ENCODE peak calls at places on chromosomes 3 and 15, in seven cellular contexts. One of them, this sample, is unnamed.

GRCh38 chr15:79004336-79004735 is 59.5 kb upstream of the CTSH start:
- DNase-seq in psoas muscle: peak
- DNase-seq in kidney epithelial cell: peak
- DNase-seq in dorsolateral prefrontal cortex: no peak
- DNase-seq in left lung: no peak
- DNase-seq in A549: peak
- DNase-seq in astrocyte of the cerebellum: no peak
- DNase-seq in this sample: no peak

GRCh38 chr3:85801955-85802354 is 843.2 kb downstream of the CADM2 start:
- DNase-seq in kidney epithelial cell: no peak
- DNase-seq in dorsolateral prefrontal cortex: no peak
- DNase-seq in left lung: no peak
- DNase-seq in A549: peak
- DNase-seq in astrocyte of the cerebellum: peak
- DNase-seq in psoas muscle: no peak
- DNase-seq in this sample: no peak

GRCh38 chr15:60118564-60119080 is 114.5 kb downstream of the FOXB1 start:
- DNase-seq in kidney epithelial cell: no peak
- DNase-seq in astrocyte of the cerebellum: no peak
- DNase-seq in A549: no peak
- DNase-seq in left lung: no peak
- DNase-seq in dorsolateral prefrontal cortex: no peak
- DNase-seq in psoas muscle: no peak
- DNase-seq in this sample: no peak

GRCh38 chr3:16059700-16060357 is 114.7 kb upstream of the GALNT15 start:
- DNase-seq in kidney epithelial cell: no peak
- DNase-seq in A549: no peak
- DNase-seq in dorsolateral prefrontal cortex: no peak
- DNase-seq in psoas muscle: no peak
- DNase-seq in left lung: no peak
- DNase-seq in astrocyte of the cerebellum: no peak
- DNase-seq in this sample: no peak

GRCh38 chr3:133330043-133330442 is 69.8 kb upstream of the BFSP2 start:
- DNase-seq in left lung: no peak
- DNase-seq in astrocyte of the cerebellum: no peak
- DNase-seq in psoas muscle: no peak
- DNase-seq in kidney epithelial cell: no peak
- DNase-seq in A549: no peak
- DNase-seq in dorsolateral prefrontal cortex: no peak
- DNase-seq in this sample: no peak

GRCh38 chr15:80437492-80437891 is 33.3 kb downstream of the ARNT2 start:
- DNase-seq in A549: no peak
- DNase-seq in left lung: no peak
- DNase-seq in psoas muscle: no peak
- DNase-seq in kidney epithelial cell: no peak
- DNase-seq in astrocyte of the cerebellum: no peak
- DNase-seq in dorsolateral prefrontal cortex: no peak
- DNase-seq in this sample: no peak

GRCh38 chr3:27312044-27312668 is 57.0 kb downstream of the NEK10 start:
- DNase-seq in dorsolateral prefrontal cortex: no peak
- DNase-seq in left lung: no peak
- DNase-seq in astrocyte of the cerebellum: peak
- DNase-seq in psoas muscle: no peak
- DNase-seq in A549: peak
- DNase-seq in kidney epithelial cell: peak
- DNase-seq in this sample: peak

GRCh38 chr3:141913150-141913811 is 36.8 kb downstream of the ATP1B3 start:
- DNase-seq in dorsolateral prefrontal cortex: no peak
- DNase-seq in A549: peak
- DNase-seq in astrocyte of the cerebellum: peak
- DNase-seq in psoas muscle: no peak
- DNase-seq in kidney epithelial cell: peak
- DNase-seq in left lung: no peak
- DNase-seq in this sample: peak

GRCh38 chr3:171354049-171354705 is 106.0 kb downstream of the TNIK start:
- DNase-seq in psoas muscle: no peak
- DNase-seq in left lung: no peak
- DNase-seq in dorsolateral prefrontal cortex: no peak
- DNase-seq in astrocyte of the cerebellum: no peak
- DNase-seq in A549: no peak
- DNase-seq in kidney epithelial cell: no peak
- DNase-seq in this sample: no peak

GRCh38 chr3:151878445-151878844 is 5.0 kb downstream of the SUCNR1 start:
- DNase-seq in dorsolateral prefrontal cortex: no peak
- DNase-seq in left lung: no peak
- DNase-seq in astrocyte of the cerebellum: no peak
- DNase-seq in kidney epithelial cell: no peak
- DNase-seq in A549: no peak
- DNase-seq in psoas muscle: no peak
- DNase-seq in this sample: no peak

GRCh38 chr3:102447272-102447671 is 12.5 kb downstream of the ZPLD1 start:
- DNase-seq in dorsolateral prefrontal cortex: no peak
- DNase-seq in A549: no peak
- DNase-seq in kidney epithelial cell: no peak
- DNase-seq in left lung: no peak
- DNase-seq in astrocyte of the cerebellum: no peak
- DNase-seq in psoas muscle: no peak
- DNase-seq in this sample: no peak

GRCh38 chr15:46304320-46304719 is 669.5 kb downstream of the SQOR start:
- DNase-seq in psoas muscle: no peak
- DNase-seq in astrocyte of the cerebellum: no peak
- DNase-seq in dorsolateral prefrontal cortex: no peak
- DNase-seq in A549: peak
- DNase-seq in left lung: no peak
- DNase-seq in kidney epithelial cell: no peak
- DNase-seq in this sample: no peak

GRCh38 chr15:69209661-69210060 is 49.2 kb downstream of the GLCE start:
- DNase-seq in kidney epithelial cell: no peak
- DNase-seq in left lung: no peak
- DNase-seq in dorsolateral prefrontal cortex: no peak
- DNase-seq in astrocyte of the cerebellum: no peak
- DNase-seq in A549: no peak
- DNase-seq in psoas muscle: no peak
- DNase-seq in this sample: no peak

GRCh38 chr3:53671192-53672021 is 174.8 kb downstream of the CHDH start:
- DNase-seq in left lung: no peak
- DNase-seq in astrocyte of the cerebellum: no peak
- DNase-seq in psoas muscle: no peak
- DNase-seq in A549: no peak
- DNase-seq in dorsolateral prefrontal cortex: no peak
- DNase-seq in kidney epithelial cell: no peak
- DNase-seq in this sample: no peak

GRCh38 chr3:78634316-78634715 is 1133.5 kb downstream of the ROBO1 start:
- DNase-seq in psoas muscle: no peak
- DNase-seq in A549: no peak
- DNase-seq in left lung: no peak
- DNase-seq in dorsolateral prefrontal cortex: no peak
- DNase-seq in kidney epithelial cell: no peak
- DNase-seq in astrocyte of the cerebellum: no peak
- DNase-seq in this sample: no peak

GRCh38 chr3:20842002-20842401 is 656.0 kb upstream of the SGO1 start:
- DNase-seq in astrocyte of the cerebellum: no peak
- DNase-seq in psoas muscle: no peak
- DNase-seq in A549: no peak
- DNase-seq in dorsolateral prefrontal cortex: no peak
- DNase-seq in left lung: no peak
- DNase-seq in kidney epithelial cell: no peak
- DNase-seq in this sample: no peak

GRCh38 chr3:105806361-105806760 is 62.5 kb downstream of the CBLB start:
- DNase-seq in left lung: no peak
- DNase-seq in kidney epithelial cell: no peak
- DNase-seq in astrocyte of the cerebellum: no peak
- DNase-seq in psoas muscle: no peak
- DNase-seq in A549: peak
- DNase-seq in dorsolateral prefrontal cortex: no peak
- DNase-seq in this sample: no peak

GRCh38 chr15:101008158-101009139 is 89.3 kb downstream of the LRRK1 start:
- DNase-seq in kidney epithelial cell: peak
- DNase-seq in A549: peak
- DNase-seq in psoas muscle: peak
- DNase-seq in astrocyte of the cerebellum: peak
- DNase-seq in left lung: peak
- DNase-seq in dorsolateral prefrontal cortex: peak
- DNase-seq in this sample: no peak

GRCh38 chr3:190333961-190334360 is 11.7 kb upstream of the CLDN1 start:
- DNase-seq in psoas muscle: no peak
- DNase-seq in left lung: no peak
- DNase-seq in A549: no peak
- DNase-seq in kidney epithelial cell: no peak
- DNase-seq in astrocyte of the cerebellum: no peak
- DNase-seq in dorsolateral prefrontal cortex: no peak
- DNase-seq in this sample: no peak

GRCh38 chr15:65201918-65202317 is 9.4 kb downstream of the CILP start:
- DNase-seq in psoas muscle: no peak
- DNase-seq in A549: no peak
- DNase-seq in left lung: no peak
- DNase-seq in kidney epithelial cell: no peak
- DNase-seq in astrocyte of the cerebellum: no peak
- DNase-seq in dorsolateral prefrontal cortex: no peak
- DNase-seq in this sample: no peak

GRCh38 chr3:114408763-114409162 is 114.9 kb downstream of the TIGIT start:
- DNase-seq in left lung: no peak
- DNase-seq in A549: no peak
- DNase-seq in kidney epithelial cell: no peak
- DNase-seq in dorsolateral prefrontal cortex: no peak
- DNase-seq in astrocyte of the cerebellum: no peak
- DNase-seq in psoas muscle: no peak
- DNase-seq in this sample: no peak

GRCh38 chr15:90408657-90409056 is 20.6 kb downstream of the IQGAP1 start:
- DNase-seq in psoas muscle: no peak
- DNase-seq in dorsolateral prefrontal cortex: no peak
- DNase-seq in astrocyte of the cerebellum: no peak
- DNase-seq in kidney epithelial cell: no peak
- DNase-seq in left lung: no peak
- DNase-seq in A549: no peak
- DNase-seq in this sample: no peak

GRCh38 chr3:170356596-170357175 is 829 bp upstream of the SKIL start:
- DNase-seq in dorsolateral prefrontal cortex: peak
- DNase-seq in astrocyte of the cerebellum: no peak
- DNase-seq in kidney epithelial cell: no peak
- DNase-seq in psoas muscle: peak
- DNase-seq in left lung: peak
- DNase-seq in A549: peak
- DNase-seq in this sample: no peak

GRCh38 chr3:66438045-66438444 is 62.8 kb downstream of the LRIG1 start:
- DNase-seq in dorsolateral prefrontal cortex: no peak
- DNase-seq in left lung: no peak
- DNase-seq in A549: no peak
- DNase-seq in psoas muscle: no peak
- DNase-seq in kidney epithelial cell: no peak
- DNase-seq in astrocyte of the cerebellum: no peak
- DNase-seq in this sample: no peak

GRCh38 chr3:133424937-133425869 is 25.3 kb downstream of the BFSP2 start:
- DNase-seq in psoas muscle: no peak
- DNase-seq in left lung: no peak
- DNase-seq in kidney epithelial cell: no peak
- DNase-seq in A549: no peak
- DNase-seq in astrocyte of the cerebellum: no peak
- DNase-seq in dorsolateral prefrontal cortex: no peak
- DNase-seq in this sample: no peak

GRCh38 chr15:44711089-44711355 is at the start of gene PATL2:
- DNase-seq in kidney epithelial cell: no peak
- DNase-seq in dorsolateral prefrontal cortex: no peak
- DNase-seq in psoas muscle: no peak
- DNase-seq in A549: no peak
- DNase-seq in left lung: no peak
- DNase-seq in astrocyte of the cerebellum: no peak
- DNase-seq in this sample: no peak

GRCh38 chr15:44712108-44713005 is 1.0 kb downstream of the B2M start:
- DNase-seq in psoas muscle: peak
- DNase-seq in A549: peak
- DNase-seq in astrocyte of the cerebellum: peak
- DNase-seq in kidney epithelial cell: peak
- DNase-seq in dorsolateral prefrontal cortex: peak
- DNase-seq in left lung: peak
- DNase-seq in this sample: no peak

GRCh38 chr15:44713006-44713966 is 2.0 kb downstream of the B2M start:
- DNase-seq in left lung: no peak
- DNase-seq in astrocyte of the cerebellum: no peak
- DNase-seq in A549: peak
- DNase-seq in psoas muscle: no peak
- DNase-seq in dorsolateral prefrontal cortex: no peak
- DNase-seq in kidney epithelial cell: no peak
- DNase-seq in this sample: no peak

GRCh38 chr15:44711356-44712107 is at the start of gene B2M:
- DNase-seq in A549: peak
- DNase-seq in psoas muscle: peak
- DNase-seq in left lung: peak
- DNase-seq in astrocyte of the cerebellum: peak
- DNase-seq in dorsolateral prefrontal cortex: peak
- DNase-seq in kidney epithelial cell: peak
- DNase-seq in this sample: peak

GRCh38 chr15:44710236-44711088 is 661 bp downstream of the PATL2 start:
- DNase-seq in left lung: peak
- DNase-seq in A549: peak
- DNase-seq in dorsolateral prefrontal cortex: no peak
- DNase-seq in astrocyte of the cerebellum: no peak
- DNase-seq in psoas muscle: no peak
- DNase-seq in kidney epithelial cell: no peak
- DNase-seq in this sample: no peak
- TF ChIP-seq CTCF in left lung: no peak
- TF ChIP-seq CTCF in A549: peak
- TF ChIP-seq CTCF in dorsolateral prefrontal cortex: no peak
- TF ChIP-seq CTCF in astrocyte of the cerebellum: peak
- TF ChIP-seq CTCF in psoas muscle: peak
- TF ChIP-seq CTCF in kidney epithelial cell: peak
- TF ChIP-seq CTCF in this sample: peak

GRCh38 chr3:194315965-194316361 is 35.2 kb downstream of the CPN2 start:
- DNase-seq in A549: peak
- DNase-seq in dorsolateral prefrontal cortex: no peak
- DNase-seq in astrocyte of the cerebellum: no peak
- DNase-seq in kidney epithelial cell: no peak
- DNase-seq in left lung: no peak
- DNase-seq in psoas muscle: no peak
- DNase-seq in this sample: no peak
- H3K4me3 ChIP-seq in A549: peak
- H3K4me3 ChIP-seq in dorsolateral prefrontal cortex: peak
- H3K4me3 ChIP-seq in astrocyte of the cerebellum: peak
- H3K4me3 ChIP-seq in kidney epithelial cell: no peak
- H3K4me3 ChIP-seq in left lung: no peak
- H3K4me3 ChIP-seq in psoas muscle: peak
- H3K4me3 ChIP-seq in this sample: peak

GRCh38 chr3:42117175-42118008 is 26.2 kb downstream of the TRAK1 start:
- DNase-seq in A549: peak
- DNase-seq in dorsolateral prefrontal cortex: peak
- DNase-seq in kidney epithelial cell: no peak
- DNase-seq in psoas muscle: peak
- DNase-seq in left lung: peak
- DNase-seq in astrocyte of the cerebellum: no peak
- DNase-seq in this sample: no peak
- TF ChIP-seq CTCF in A549: peak
- TF ChIP-seq CTCF in dorsolateral prefrontal cortex: peak
- TF ChIP-seq CTCF in kidney epithelial cell: peak
- TF ChIP-seq CTCF in psoas muscle: peak
- TF ChIP-seq CTCF in left lung: peak
- TF ChIP-seq CTCF in astrocyte of the cerebellum: peak
- TF ChIP-seq CTCF in this sample: peak

DNA sequence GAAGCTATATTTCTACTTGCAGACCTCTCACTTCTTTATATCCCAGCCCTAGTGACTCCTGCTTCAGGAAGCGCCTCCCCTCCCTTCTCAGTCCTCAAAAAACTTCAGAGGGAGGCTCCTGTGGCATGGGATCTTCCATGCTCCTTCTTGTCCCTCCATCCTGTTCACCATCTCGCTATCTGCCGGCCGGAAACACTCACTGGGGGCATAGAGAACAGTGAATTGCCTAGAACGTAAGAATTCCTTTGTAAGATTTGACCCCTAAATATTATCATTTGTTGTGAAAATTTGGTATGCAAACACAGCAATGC is 218.6 kb upstream of the ATP10A start:
- DNase-seq in psoas muscle: no peak
- DNase-seq in astrocyte of the cerebellum: no peak
- DNase-seq in kidney epithelial cell: no peak
- DNase-seq in dorsolateral prefrontal cortex: no peak
- DNase-seq in A549: no peak
- DNase-seq in left lung: no peak
- DNase-seq in this sample: no peak
- H3K4me3 ChIP-seq in psoas muscle: peak
- H3K4me3 ChIP-seq in astrocyte of the cerebellum: peak
- H3K4me3 ChIP-seq in kidney epithelial cell: no peak
- H3K4me3 ChIP-seq in dorsolateral prefrontal cortex: peak
- H3K4me3 ChIP-seq in A549: peak
- H3K4me3 ChIP-seq in left lung: no peak
- H3K4me3 ChIP-seq in this sample: no peak

This sample was measured in epithelial cell of proximal tubule.